ENCODE peak calls at places on chromosomes 4 and X, in six cellular contexts. M is aorta, F is GM23248, O is neuronal stem cell, E is upper lobe of right lung, J is cardiac muscle cell. V is an unnamed sample.
A peak's percentile ranks its signal among the peaks of the same experiment; 100 is the strongest.

GRCh38 chr4:145545538-145546224 is 64.0 kb downstream of the SMAD1 start:
- DNase-seq in O (no peak), E (no peak), M (no peak), F (peak; percentile 76), J (peak; percentile 94), V (peak; percentile 77)

GRCh38 chr4:150828159-150828558 is 186.9 kb downstream of the LRBA start:
- DNase-seq in M (no peak), J (no peak), O (no peak), E (no peak), F (no peak), V (no peak)

GRCh38 chrX:37846141-37846540 is 1.2 kb downstream of the DYNLT3 start:
- DNase-seq in J (no peak), F (peak; percentile 12), M (no peak), O (no peak), E (no peak), V (no peak)

GRCh38 chr4:119113033-119113655 is 22.5 kb upstream of the MYOZ2 start:
- DNase-seq in M (no peak), J (peak; percentile 92), F (peak; percentile 95), O (no peak), E (no peak), V (peak; percentile 61)

GRCh38 chrX:116317409-116317808 is 119.0 kb upstream of the SLC6A14 start:
- DNase-seq in E (peak; percentile 63), M (peak; percentile 47), J (peak; percentile 86), F (peak; percentile 5), O (no peak), V (peak; percentile 73)

GRCh38 chr4:45442466-45442865 is 681.4 kb downstream of the GABRG1 start:
- DNase-seq in J (peak; percentile 33), F (peak; percentile 24), M (no peak), O (no peak), E (no peak), V (peak; percentile 42)

GRCh38 chr4:153651041-153651960 is 32.8 kb upstream of the TLR2 start:
- DNase-seq in J (no peak), E (peak; percentile 74), M (peak; percentile 83), F (peak; percentile 59), O (no peak), V (peak; percentile 85)

GRCh38 chrX:33183366-33183765 is 28.0 kb downstream of the DMD start:
- DNase-seq in F (no peak), J (peak; percentile 50), E (no peak), O (no peak), M (peak; percentile 52), V (peak; percentile 0)

GRCh38 chrX:70509078-70509477 is 64.4 kb downstream of the DLG3 start:
- DNase-seq in F (no peak), J (no peak), E (no peak), O (no peak), M (no peak), V (no peak)

GRCh38 chrX:41014776-41015175 is 70.5 kb upstream of the USP9X start:
- DNase-seq in F (peak; percentile 75), E (no peak), O (no peak), M (no peak), J (peak; percentile 11), V (no peak)

GRCh38 chrX:85381602-85382001 is 2.1 kb upstream of the POF1B start:
- DNase-seq in E (no peak), J (no peak), M (no peak), O (no peak), F (no peak), V (no peak)

GRCh38 chr4:7004331-7004730 is 38.8 kb upstream of the TADA2B start:
- DNase-seq in O (no peak), J (no peak), E (no peak), M (no peak), F (no peak), V (no peak)

GRCh38 chrX:129523076-129524055 is at the start of gene SMARCA1:
- DNase-seq in J (peak; percentile 75), M (peak; percentile 66), O (peak; percentile 46), E (peak; percentile 68), F (peak; percentile 43), V (peak; percentile 63)

GRCh38 chr4:79492148-79492547 is 84.1 kb upstream of the GK2 start:
- DNase-seq in E (no peak), F (no peak), O (no peak), J (peak; percentile 40), M (no peak), V (no peak)

GRCh38 chr4:26568446-26568994 is 15.4 kb upstream of the TBC1D19 start:
- DNase-seq in M (no peak), F (peak; percentile 94), O (no peak), J (peak; percentile 58), E (no peak), V (peak; percentile 96)

GRCh38 chr4:2915789-2916188 is 47.4 kb downstream of the NOP14 start:
- DNase-seq in M (no peak), J (no peak), O (no peak), F (no peak), E (peak; percentile 61), V (no peak)

DNA sequence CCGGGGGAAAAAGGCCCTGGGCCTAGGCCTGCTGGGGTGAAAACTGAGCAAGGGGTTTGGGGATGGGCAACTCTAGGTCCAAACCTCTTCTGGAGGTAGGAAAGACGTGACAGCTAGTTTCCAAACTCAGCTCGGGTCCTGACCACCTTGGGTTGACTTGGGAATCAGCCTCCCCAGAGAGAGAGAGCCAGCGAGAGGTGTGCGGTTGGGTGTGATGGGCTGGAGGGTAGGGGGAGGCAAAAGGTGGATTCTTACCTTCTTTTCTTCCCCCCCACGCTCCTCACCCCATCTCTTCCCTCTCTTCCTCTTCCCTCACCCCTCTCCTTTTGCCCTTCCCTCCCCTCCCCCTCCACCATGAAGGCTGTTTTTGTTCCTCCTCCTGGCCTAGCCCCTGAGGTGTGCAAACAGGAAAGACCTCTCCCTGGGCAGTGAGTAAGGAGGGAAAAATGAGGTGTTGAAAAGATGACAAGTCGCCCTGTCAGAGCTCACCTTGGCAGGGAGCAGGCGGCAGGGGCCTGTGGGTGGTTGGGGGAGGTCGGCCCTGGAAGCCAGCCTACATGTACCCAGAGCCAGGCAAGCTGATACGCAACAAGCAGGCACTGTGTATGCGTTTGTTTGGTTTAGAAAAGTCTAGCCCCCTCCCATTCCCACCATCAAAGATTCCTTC is 14.8 kb downstream of the PJA1 start:
- DNase-seq in O (no peak), J (no peak), F (no peak), M (no peak), E (no peak), V (no peak)
- H3K27ac ChIP-seq in O (peak overlapping the region; percentile 74), J (peak overlapping the region; percentile 9), F (no peak overlapping the region), M (no peak overlapping the region), E (no peak overlapping the region), V (no peak overlapping the region)

GRCh38 chr4:38174811-38175210 is 214.6 kb downstream of the PTTG2 start:
- DNase-seq in J (no peak), O (no peak), F (no peak), M (no peak), E (no peak), V (no peak)

GRCh38 chr4:38179690-38180299 is 219.6 kb downstream of the PTTG2 start:
- DNase-seq in E (peak; percentile 68), F (peak; percentile 73), M (peak; percentile 75), J (peak; percentile 82), O (peak; percentile 72), V (peak; percentile 77)

GRCh38 chr4:38178666-38178995 is 218.4 kb downstream of the PTTG2 start:
- DNase-seq in E (no peak), F (no peak), O (no peak), J (no peak), M (no peak), V (no peak)

GRCh38 chr4:38177792-38178665 is 217.8 kb downstream of the PTTG2 start:
- DNase-seq in O (no peak), J (peak; percentile 83), M (peak; percentile 76), F (peak; percentile 66), E (peak; percentile 93), V (no peak)

GRCh38 chr4:38177035-38177791 is 217.0 kb downstream of the PTTG2 start:
- DNase-seq in E (no peak), M (peak; percentile 68), O (no peak), F (peak; percentile 53), J (peak; percentile 86), V (no peak)
- H3K27ac ChIP-seq in E (peak overlapping the region; percentile 6), M (no peak overlapping the region), O (no peak overlapping the region), F (no peak overlapping the region), J (no peak overlapping the region), V (no peak overlapping the region)

GRCh38 chr4:176767183-176767582 is 25.5 kb downstream of the VEGFC start:
- DNase-seq in E (no peak), F (peak; percentile 61), M (no peak), J (peak; percentile 67), O (no peak), V (no peak)

GRCh38 chr4:176775326-176775725 is 17.4 kb downstream of the VEGFC start:
- DNase-seq in O (no peak), F (peak; percentile 51), M (no peak), J (peak; percentile 40), E (no peak), V (no peak)

GRCh38 chr4:176774852-176775251 is 17.9 kb downstream of the VEGFC start:
- DNase-seq in O (no peak), M (no peak), F (peak; percentile 53), J (no peak), E (no peak), V (no peak)

DNA sequence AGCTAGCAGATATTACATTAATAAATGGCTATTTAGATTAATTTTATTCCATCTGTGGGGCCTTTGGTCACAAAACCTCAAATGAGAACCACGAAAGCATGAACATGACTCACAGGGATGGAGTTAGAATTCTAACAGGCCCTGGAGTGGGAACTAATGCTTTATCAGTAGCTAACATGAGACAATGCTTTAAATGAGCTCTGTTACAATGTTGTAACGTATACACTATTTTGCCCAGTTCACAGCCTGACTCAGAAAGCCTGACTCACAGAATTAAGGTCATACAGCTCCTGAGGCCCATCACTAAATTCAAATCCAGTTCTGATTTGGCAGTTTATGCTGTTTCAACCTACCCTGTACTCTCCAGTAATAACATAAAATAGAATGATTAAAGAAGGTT is 23.2 kb downstream of the VEGFC start:
- DNase-seq in J (peak; percentile 91), O (no peak), M (no peak), F (peak; percentile 98), E (no peak), V (no peak)
- H3K27ac ChIP-seq in J (no peak overlapping the region), O (no peak overlapping the region), M (no peak overlapping the region), F (peak overlapping the region; percentile 94), E (no peak overlapping the region), V (no peak overlapping the region)

GRCh38 chr4:125526420-125526819 is 211.7 kb downstream of the FAT4 start:
- DNase-seq in J (no peak), E (no peak), M (no peak), O (no peak), F (peak; percentile 12), V (peak; percentile 9)

GRCh38 chr4:125519376-125520171 is 204.8 kb downstream of the FAT4 start:
- DNase-seq in J (no peak), M (no peak), E (no peak), O (no peak), F (no peak), V (no peak)

GRCh38 chr4:125522588-125522987 is 207.8 kb downstream of the FAT4 start:
- DNase-seq in J (no peak), F (no peak), E (no peak), M (no peak), O (no peak), V (no peak)

GRCh38 chr4:125520258-125520990 is 205.7 kb downstream of the FAT4 start:
- DNase-seq in M (no peak), E (no peak), J (peak; percentile 81), O (no peak), F (no peak), V (no peak)

DNA sequence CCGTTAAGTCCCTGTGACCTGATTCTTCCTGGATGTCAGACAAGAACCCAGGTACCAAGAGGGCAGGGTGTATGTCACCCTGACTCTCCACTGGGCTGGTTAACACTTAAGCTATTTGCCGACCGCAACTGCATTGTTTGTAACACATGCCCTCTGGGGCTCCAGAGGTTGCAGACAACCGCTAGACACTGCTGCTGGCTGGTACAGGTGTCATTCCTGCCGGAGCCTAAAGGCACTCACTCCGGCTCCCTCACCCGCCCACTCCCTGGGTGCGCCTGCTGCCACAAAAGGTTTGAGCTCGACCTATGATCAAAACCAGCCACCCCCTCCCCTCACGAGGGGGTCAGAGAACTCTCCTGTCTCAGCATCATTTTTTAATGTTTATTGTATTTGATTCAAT is 208.2 kb downstream of the FAT4 start:
- DNase-seq in F (no peak), M (no peak), J (no peak), O (no peak), E (no peak), V (no peak)
- H3K27ac ChIP-seq in F (no peak overlapping the region), M (no peak overlapping the region), J (no peak overlapping the region), O (no peak overlapping the region), E (no peak overlapping the region), V (no peak overlapping the region)

V was measured in A673.